ENCODE peak calls at places on chromosomes 6 and 20, in four cellular contexts. V is colonic mucosa, U is neural progenitor cell, L is upper lobe of left lung. B is an unnamed sample.

GRCh38 chr6:164859791-164860190 is 449.6 kb downstream of the C6orf118 start:
- DNase-seq in V (no peak), U (no peak), L (no peak), B (no peak)

GRCh38 chr20:5677389-5677788 is 72.8 kb upstream of the SHLD1 start:
- DNase-seq in V (no peak), U (no peak), L (no peak), B (no peak)

GRCh38 chr6:108526739-108527174 is 34.0 kb upstream of the FOXO3 start:
- DNase-seq in V (no peak), U (peak; percentile 53), L (no peak), B (no peak)

GRCh38 chr20:40494238-40494637 is 194.8 kb downstream of the MAFB start:
- DNase-seq in V (peak; percentile 21), U (no peak), L (no peak), B (no peak)

GRCh38 chr6:49736017-49736508 is 8.1 kb downstream of the CRISP3 start:
- DNase-seq in V (no peak), U (no peak), L (no peak), B (no peak)

GRCh38 chr20:36298061-36298460 is 8.1 kb upstream of the DLGAP4 start:
- DNase-seq in V (no peak), U (no peak), L (no peak), B (no peak)

GRCh38 chr6:127102299-127102698 is 16.2 kb upstream of the RSPO3 start:
- DNase-seq in V (no peak), U (no peak), L (no peak), B (no peak)

GRCh38 chr6:106160189-106160588 is 74.1 kb downstream of the PRDM1 start:
- DNase-seq in V (no peak), U (no peak), L (no peak), B (no peak)

GRCh38 chr6:155544677-155545076 is 89.0 kb upstream of the NOX3 start:
- DNase-seq in V (no peak), U (no peak), L (no peak), B (no peak)

GRCh38 chr6:107132330-107132954 is 17.1 kb upstream of the BEND3 start:
- DNase-seq in V (no peak), U (peak; percentile 37), L (no peak), B (peak; percentile 56)

GRCh38 chr6:78909391-78909790 is 42.0 kb downstream of the IRAK1BP1 start:
- DNase-seq in V (no peak), U (no peak), L (no peak), B (no peak)

GRCh38 chr20:47676912-47677311 is 108.4 kb downstream of the SULF2 start:
- DNase-seq in V (no peak), U (no peak), L (no peak), B (no peak)

GRCh38 chr6:87444362-87444761 is 28.4 kb upstream of the SLC35A1 start:
- DNase-seq in V (no peak), U (peak; percentile 72), L (no peak), B (no peak)

GRCh38 chr6:108630050-108630714 is 69.5 kb downstream of the FOXO3 start:
- DNase-seq in V (no peak), U (no peak), L (no peak), B (peak; percentile 26)

GRCh38 chr20:62732356-62732755 is 23.7 kb downstream of the NTSR1 start:
- DNase-seq in V (no peak), U (no peak), L (no peak), B (no peak)

GRCh38 chr6:44008821-44009370 is 118.4 kb downstream of the MRPL14 start:
- DNase-seq in V (no peak), U (no peak), L (no peak), B (no peak)

GRCh38 chr6:113645576-113645970 is 211.6 kb upstream of the MARCKS start:
- DNase-seq in V (peak; percentile 77), U (no peak), L (no peak), B (no peak)

GRCh38 chr6:56387621-56388413 is 140.4 kb upstream of the COL21A1 start:
- DNase-seq in V (no peak), U (no peak), L (no peak), B (no peak)

GRCh38 chr6:2127484-2127911 is 117.9 kb downstream of the GMDS start:
- DNase-seq in V (no peak), U (no peak), L (peak; percentile 79), B (no peak)

GRCh38 chr6:39801456-39802251 is 9.5 kb downstream of the DAAM2 start:
- DNase-seq in V (no peak), U (peak; percentile 25), L (peak; percentile 45), B (no peak)

GRCh38 chr6:129659590-129660345 is 50.2 kb downstream of the ARHGAP18 start:
- DNase-seq in V (no peak), U (no peak), L (no peak), B (no peak)

GRCh38 chr6:63731946-63732735 is 96.5 kb downstream of the PHF3 start:
- DNase-seq in V (no peak), U (no peak), L (no peak), B (no peak)

GRCh38 chr20:51469046-51469445 is 73.5 kb downstream of the NFATC2 start:
- DNase-seq in V (no peak), U (no peak), L (no peak), B (no peak)

GRCh38 chr20:44615169-44615791 is 32.9 kb downstream of the PKIG start:
- DNase-seq in V (no peak), U (no peak), L (no peak), B (peak; percentile 60)

GRCh38 chr6:161168281-161168891 is 105.5 kb downstream of the AGPAT4 start:
- DNase-seq in V (peak; percentile 27), U (peak; percentile 75), L (no peak), B (no peak)

GRCh38 chr20:20528896-20529295 is 161.0 kb downstream of the INSM1 start:
- DNase-seq in V (no peak), U (no peak), L (no peak), B (no peak)

GRCh38 chr6:135568366-135568765 is 70.8 kb upstream of the AHI1 start:
- DNase-seq in V (no peak), U (no peak), L (no peak), B (no peak)

GRCh38 chr6:110882824-110883554 is 8.4 kb downstream of the AMD1 start:
- DNase-seq in V (no peak), U (no peak), L (no peak), B (no peak)

GRCh38 chr6:110884321-110884720 is 9.7 kb downstream of the AMD1 start:
- DNase-seq in V (no peak), U (no peak), L (no peak), B (no peak)

GRCh38 chr6:110878751-110879539 is 4.4 kb downstream of the AMD1 start:
- DNase-seq in V (peak; percentile 27), U (peak; percentile 57), L (no peak), B (peak; percentile 36)

GRCh38 chr6:110880651-110881050 is 6.1 kb downstream of the AMD1 start:
- DNase-seq in V (no peak), U (no peak), L (no peak), B (no peak)

DNA sequence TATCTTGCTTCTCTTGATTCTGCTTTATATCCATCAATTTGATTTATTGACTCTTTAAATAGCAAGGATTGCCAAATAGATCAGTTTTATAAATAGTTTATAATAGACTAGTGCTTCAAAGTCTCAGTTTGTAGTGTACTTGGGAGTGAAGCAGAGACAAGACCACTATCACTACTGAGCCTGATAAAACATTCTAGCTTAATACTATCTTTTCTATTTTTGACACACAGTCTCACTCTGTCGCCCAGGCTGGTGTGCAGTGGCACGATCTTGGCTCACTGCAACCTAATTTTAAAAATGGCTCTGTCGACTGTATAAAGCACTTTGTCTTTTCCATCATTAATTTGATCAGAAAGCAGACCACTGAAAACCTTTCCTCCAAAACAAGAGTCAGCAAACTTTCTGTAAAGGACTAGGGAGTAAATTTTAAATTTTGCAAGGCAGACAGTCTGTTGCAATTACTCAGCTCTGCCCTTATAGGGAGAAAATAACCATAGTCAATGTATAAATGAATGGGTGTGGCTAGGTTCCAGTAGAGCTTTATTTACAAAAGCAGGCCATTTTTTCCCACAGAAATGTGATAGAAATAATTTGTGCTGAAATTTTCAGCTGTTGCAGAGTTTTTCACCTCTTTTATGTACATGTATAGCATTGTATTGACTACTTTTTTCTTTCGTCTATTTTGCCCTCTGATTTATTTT is 7.5 kb downstream of the AMD1 start:
- DNase-seq in V (no peak), U (no peak), L (no peak), B (no peak)
- H3K4me1 ChIP-seq in V (peaks cover 44% of the 10 kb centered on the region), U (peaks cover 29% of the 10 kb centered on the region), L (peaks cover 56% of the 10 kb centered on the region), B (peaks cover 66% of the 10 kb centered on the region)

DNA sequence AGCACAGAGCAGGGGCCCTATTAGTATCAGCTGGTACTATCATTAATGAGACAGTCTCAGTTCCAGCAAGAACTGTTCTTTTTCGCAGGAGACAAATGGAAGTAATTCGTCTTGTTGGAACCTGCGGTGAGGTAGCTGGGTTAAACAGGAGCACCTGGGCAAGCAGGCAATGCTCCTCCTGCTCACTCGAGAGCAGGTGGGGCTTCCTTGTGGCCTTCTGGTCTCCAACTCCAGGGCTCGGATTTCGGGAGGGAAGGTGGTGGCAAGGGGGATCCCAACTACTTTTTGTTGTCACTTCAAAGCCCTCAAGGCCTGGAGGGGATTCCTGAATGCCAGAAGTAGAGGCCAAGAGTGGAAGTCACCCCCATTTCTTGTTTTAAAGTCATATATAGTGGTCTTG is 1.3 kb upstream of the SPEF1 start:
- DNase-seq in V (no peak), U (no peak), L (no peak), B (no peak)
- H3K4me1 ChIP-seq in V (peaks cover 19% of the 10 kb centered on the region), U (peaks cover 8% of the 10 kb centered on the region), L (peaks cover 55% of the 10 kb centered on the region), B (peaks cover 41% of the 10 kb centered on the region)

DNA sequence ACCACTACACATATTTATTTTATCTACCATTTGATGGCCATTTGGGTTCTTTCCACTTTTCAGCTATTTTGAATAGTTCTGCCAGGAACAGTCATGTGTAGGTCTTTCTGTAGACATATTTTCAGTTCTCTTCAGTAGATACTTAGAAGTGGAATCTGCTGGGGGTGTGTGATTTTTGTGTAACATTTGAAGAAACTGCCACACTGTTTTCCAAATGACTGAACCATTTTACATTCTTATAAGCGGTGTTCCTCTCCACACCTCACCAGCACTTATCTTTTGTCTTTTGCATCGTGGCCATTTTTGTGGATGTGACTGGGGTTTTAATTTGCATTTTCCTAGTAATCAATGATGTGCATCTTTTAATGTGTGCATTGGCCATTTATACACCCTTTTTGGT is 197.7 kb downstream of the ARID1B start:
- DNase-seq in V (no peak), U (no peak), L (no peak), B (no peak)
- H3K4me1 ChIP-seq in V (no peaks in the 10 kb centered on the region), U (peaks cover 39% of the 10 kb centered on the region), L (peaks cover 22% of the 10 kb centered on the region), B (no peaks in the 10 kb centered on the region)

DNA sequence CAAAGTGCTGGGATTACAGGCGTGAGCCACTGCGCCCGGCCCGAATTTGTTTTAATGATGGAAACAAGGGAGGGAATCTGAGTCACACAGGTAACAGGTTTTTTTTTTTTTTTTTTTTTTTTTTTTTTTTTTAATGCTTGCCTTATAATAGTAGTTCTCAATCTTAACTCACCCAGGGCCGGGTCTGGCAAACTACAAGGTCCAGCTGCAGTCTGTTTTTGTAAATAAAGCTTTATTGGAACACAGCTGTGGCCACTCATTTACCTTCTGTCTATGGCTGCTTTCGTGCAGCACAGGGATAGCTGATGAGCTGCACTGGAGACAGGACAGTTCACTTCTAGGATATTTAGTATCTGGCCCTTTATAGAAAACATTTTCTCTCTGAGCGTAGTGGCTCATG is 58.0 kb downstream of the TFAP2C start:
- DNase-seq in V (no peak), U (no peak), L (no peak), B (no peak)
- H3K4me1 ChIP-seq in V (no peaks in the 10 kb centered on the region), U (no peaks in the 10 kb centered on the region), L (no peaks in the 10 kb centered on the region), B (no peaks in the 10 kb centered on the region)